ENCODE peak calls at places on chromosomes 3 and 15, in ten cellular contexts. One of them, this sample, is unnamed. For H3K27me3, the result is how much of the 10 kb centered on the place peaks cover.

GRCh38 chr3:31550452-31551251 is 17.9 kb downstream of the STT3B start:
- DNase-seq in stomach: no peak
- DNase-seq in esophagus muscularis mucosa: no peak
- DNase-seq in pancreas: no peak
- DNase-seq in psoas muscle: no peak
- DNase-seq in GM23248: peak
- DNase-seq in ascending aorta: no peak
- DNase-seq in heart left ventricle: no peak
- DNase-seq in HCT116: no peak
- DNase-seq in neural progenitor cell: peak
- DNase-seq in this sample: no peak

GRCh38 chr3:103218146-103218545 is 783.3 kb downstream of the ZPLD1 start:
- DNase-seq in stomach: no peak
- DNase-seq in esophagus muscularis mucosa: no peak
- DNase-seq in pancreas: no peak
- DNase-seq in psoas muscle: no peak
- DNase-seq in GM23248: no peak
- DNase-seq in ascending aorta: no peak
- DNase-seq in heart left ventricle: no peak
- DNase-seq in HCT116: no peak
- DNase-seq in neural progenitor cell: no peak
- DNase-seq in this sample: no peak

GRCh38 chr15:27481768-27482167 is 510.8 kb downstream of the GABRG3 start:
- DNase-seq in stomach: no peak
- DNase-seq in esophagus muscularis mucosa: no peak
- DNase-seq in pancreas: no peak
- DNase-seq in psoas muscle: no peak
- DNase-seq in GM23248: no peak
- DNase-seq in ascending aorta: no peak
- DNase-seq in heart left ventricle: no peak
- DNase-seq in HCT116: no peak
- DNase-seq in neural progenitor cell: peak
- DNase-seq in this sample: no peak

GRCh38 chr3:123285066-123285465 is 83.3 kb downstream of the SEC22A start:
- DNase-seq in stomach: no peak
- DNase-seq in esophagus muscularis mucosa: peak
- DNase-seq in pancreas: no peak
- DNase-seq in psoas muscle: no peak
- DNase-seq in GM23248: peak
- DNase-seq in ascending aorta: no peak
- DNase-seq in heart left ventricle: no peak
- DNase-seq in HCT116: no peak
- DNase-seq in neural progenitor cell: no peak
- DNase-seq in this sample: no peak

GRCh38 chr15:25501828-25502446 is 63.1 kb upstream of the UBE3A start:
- DNase-seq in stomach: no peak
- DNase-seq in esophagus muscularis mucosa: no peak
- DNase-seq in pancreas: no peak
- DNase-seq in psoas muscle: no peak
- DNase-seq in GM23248: peak
- DNase-seq in ascending aorta: no peak
- DNase-seq in heart left ventricle: no peak
- DNase-seq in HCT116: peak
- DNase-seq in neural progenitor cell: peak
- DNase-seq in this sample: no peak

GRCh38 chr15:80591471-80591870 is 103.6 kb upstream of the ABHD17C start:
- DNase-seq in stomach: no peak
- DNase-seq in esophagus muscularis mucosa: no peak
- DNase-seq in pancreas: no peak
- DNase-seq in psoas muscle: no peak
- DNase-seq in GM23248: no peak
- DNase-seq in ascending aorta: no peak
- DNase-seq in heart left ventricle: no peak
- DNase-seq in HCT116: no peak
- DNase-seq in neural progenitor cell: no peak
- DNase-seq in this sample: no peak

GRCh38 chr3:194906229-194906629 is 220.5 kb downstream of the FAM43A start:
- DNase-seq in stomach: no peak
- DNase-seq in esophagus muscularis mucosa: peak
- DNase-seq in pancreas: no peak
- DNase-seq in psoas muscle: no peak
- DNase-seq in GM23248: peak
- DNase-seq in ascending aorta: no peak
- DNase-seq in heart left ventricle: no peak
- DNase-seq in HCT116: no peak
- DNase-seq in neural progenitor cell: no peak
- DNase-seq in this sample: no peak

GRCh38 chr3:114800272-114800671 is 346.8 kb downstream of the ZBTB20 start:
- DNase-seq in stomach: no peak
- DNase-seq in esophagus muscularis mucosa: no peak
- DNase-seq in pancreas: no peak
- DNase-seq in psoas muscle: no peak
- DNase-seq in GM23248: peak
- DNase-seq in ascending aorta: no peak
- DNase-seq in heart left ventricle: no peak
- DNase-seq in HCT116: no peak
- DNase-seq in neural progenitor cell: no peak
- DNase-seq in this sample: no peak

GRCh38 chr3:114079761-114080160 is 23.2 kb downstream of the QTRT2 start:
- DNase-seq in stomach: no peak
- DNase-seq in esophagus muscularis mucosa: no peak
- DNase-seq in pancreas: no peak
- DNase-seq in psoas muscle: no peak
- DNase-seq in GM23248: no peak
- DNase-seq in ascending aorta: no peak
- DNase-seq in heart left ventricle: no peak
- DNase-seq in HCT116: no peak
- DNase-seq in neural progenitor cell: no peak
- DNase-seq in this sample: no peak

GRCh38 chr15:61794276-61794675 is 266.0 kb downstream of the VPS13C start:
- DNase-seq in stomach: no peak
- DNase-seq in esophagus muscularis mucosa: no peak
- DNase-seq in pancreas: no peak
- DNase-seq in psoas muscle: no peak
- DNase-seq in GM23248: peak
- DNase-seq in ascending aorta: no peak
- DNase-seq in heart left ventricle: no peak
- DNase-seq in HCT116: no peak
- DNase-seq in neural progenitor cell: no peak
- DNase-seq in this sample: no peak

GRCh38 chr15:61796056-61796455 is 264.2 kb downstream of the VPS13C start:
- DNase-seq in stomach: no peak
- DNase-seq in esophagus muscularis mucosa: no peak
- DNase-seq in pancreas: no peak
- DNase-seq in psoas muscle: no peak
- DNase-seq in GM23248: peak
- DNase-seq in ascending aorta: no peak
- DNase-seq in heart left ventricle: no peak
- DNase-seq in HCT116: no peak
- DNase-seq in neural progenitor cell: no peak
- DNase-seq in this sample: no peak

GRCh38 chr15:61794881-61795280 is 265.4 kb downstream of the VPS13C start:
- DNase-seq in stomach: no peak
- DNase-seq in esophagus muscularis mucosa: no peak
- DNase-seq in pancreas: no peak
- DNase-seq in psoas muscle: no peak
- DNase-seq in GM23248: peak
- DNase-seq in ascending aorta: no peak
- DNase-seq in heart left ventricle: no peak
- DNase-seq in HCT116: no peak
- DNase-seq in neural progenitor cell: no peak
- DNase-seq in this sample: no peak

GRCh38 chr15:61798631-61799030 is 261.6 kb downstream of the VPS13C start:
- DNase-seq in stomach: no peak
- DNase-seq in esophagus muscularis mucosa: peak
- DNase-seq in pancreas: no peak
- DNase-seq in psoas muscle: no peak
- DNase-seq in GM23248: no peak
- DNase-seq in ascending aorta: no peak
- DNase-seq in heart left ventricle: no peak
- DNase-seq in HCT116: no peak
- DNase-seq in neural progenitor cell: no peak
- DNase-seq in this sample: no peak
- H3K27me3 ChIP-seq in stomach: under half
- H3K27me3 ChIP-seq in esophagus muscularis mucosa: under half
- H3K27me3 ChIP-seq in pancreas: under half
- H3K27me3 ChIP-seq in psoas muscle: under half
- H3K27me3 ChIP-seq in GM23248: under half
- H3K27me3 ChIP-seq in ascending aorta: under half
- H3K27me3 ChIP-seq in heart left ventricle: under half
- H3K27me3 ChIP-seq in HCT116: under half
- H3K27me3 ChIP-seq in neural progenitor cell: under half
- H3K27me3 ChIP-seq in this sample: under half

GRCh38 chr3:147397155-147397888 is 9.0 kb downstream of the ZIC4 start:
- DNase-seq in stomach: no peak
- DNase-seq in esophagus muscularis mucosa: no peak
- DNase-seq in pancreas: no peak
- DNase-seq in psoas muscle: no peak
- DNase-seq in GM23248: no peak
- DNase-seq in ascending aorta: no peak
- DNase-seq in heart left ventricle: no peak
- DNase-seq in HCT116: no peak
- DNase-seq in neural progenitor cell: peak
- DNase-seq in this sample: no peak

GRCh38 chr3:147395975-147396708 is 10.2 kb downstream of the ZIC4 start:
- DNase-seq in stomach: no peak
- DNase-seq in esophagus muscularis mucosa: no peak
- DNase-seq in pancreas: no peak
- DNase-seq in psoas muscle: no peak
- DNase-seq in GM23248: no peak
- DNase-seq in ascending aorta: no peak
- DNase-seq in heart left ventricle: no peak
- DNase-seq in HCT116: no peak
- DNase-seq in neural progenitor cell: peak
- DNase-seq in this sample: no peak

GRCh38 chr3:147397911-147398809 is 8.2 kb downstream of the ZIC4 start:
- DNase-seq in stomach: no peak
- DNase-seq in esophagus muscularis mucosa: no peak
- DNase-seq in pancreas: no peak
- DNase-seq in psoas muscle: no peak
- DNase-seq in GM23248: no peak
- DNase-seq in ascending aorta: no peak
- DNase-seq in heart left ventricle: no peak
- DNase-seq in HCT116: no peak
- DNase-seq in neural progenitor cell: peak
- DNase-seq in this sample: no peak

GRCh38 chr3:147398841-147399534 is 7.4 kb downstream of the ZIC4 start:
- DNase-seq in stomach: no peak
- DNase-seq in esophagus muscularis mucosa: no peak
- DNase-seq in pancreas: no peak
- DNase-seq in psoas muscle: no peak
- DNase-seq in GM23248: no peak
- DNase-seq in ascending aorta: no peak
- DNase-seq in heart left ventricle: no peak
- DNase-seq in HCT116: peak
- DNase-seq in neural progenitor cell: no peak
- DNase-seq in this sample: no peak

GRCh38 chr3:147396709-147397046 is 9.7 kb downstream of the ZIC4 start:
- DNase-seq in stomach: no peak
- DNase-seq in esophagus muscularis mucosa: no peak
- DNase-seq in pancreas: no peak
- DNase-seq in psoas muscle: no peak
- DNase-seq in GM23248: no peak
- DNase-seq in ascending aorta: no peak
- DNase-seq in heart left ventricle: no peak
- DNase-seq in HCT116: no peak
- DNase-seq in neural progenitor cell: no peak
- DNase-seq in this sample: no peak
- H3K27me3 ChIP-seq in stomach: half or more
- H3K27me3 ChIP-seq in esophagus muscularis mucosa: half or more
- H3K27me3 ChIP-seq in pancreas: half or more
- H3K27me3 ChIP-seq in psoas muscle: under half
- H3K27me3 ChIP-seq in GM23248: under half
- H3K27me3 ChIP-seq in ascending aorta: under half
- H3K27me3 ChIP-seq in heart left ventricle: half or more
- H3K27me3 ChIP-seq in HCT116: under half
- H3K27me3 ChIP-seq in neural progenitor cell: half or more
- H3K27me3 ChIP-seq in this sample: under half

DNA sequence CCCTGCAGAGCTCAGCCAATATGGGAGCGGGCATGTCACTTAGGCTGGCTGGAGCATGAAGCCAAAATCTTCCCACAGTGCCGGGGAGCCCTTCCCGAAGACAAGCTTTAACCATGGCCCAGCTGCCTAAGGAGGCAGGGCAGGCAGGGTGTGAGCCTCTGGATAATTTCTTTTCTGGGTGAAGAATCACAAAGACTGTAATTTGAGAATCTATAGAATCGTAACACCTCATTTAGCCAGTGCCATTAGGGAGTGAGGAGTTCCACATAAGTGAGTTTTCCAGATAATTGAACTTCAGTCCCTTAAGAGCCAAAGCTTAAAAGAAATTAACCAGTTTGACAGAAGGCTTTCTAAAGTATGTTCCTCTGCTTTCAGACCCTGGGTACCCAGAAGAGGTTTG is 40.3 kb upstream of the TLE3 start:
- DNase-seq in stomach: no peak
- DNase-seq in esophagus muscularis mucosa: no peak
- DNase-seq in pancreas: no peak
- DNase-seq in psoas muscle: no peak
- DNase-seq in GM23248: no peak
- DNase-seq in ascending aorta: no peak
- DNase-seq in heart left ventricle: no peak
- DNase-seq in HCT116: no peak
- DNase-seq in neural progenitor cell: no peak
- DNase-seq in this sample: no peak
- H3K27me3 ChIP-seq in stomach: under half
- H3K27me3 ChIP-seq in esophagus muscularis mucosa: under half
- H3K27me3 ChIP-seq in pancreas: under half
- H3K27me3 ChIP-seq in psoas muscle: under half
- H3K27me3 ChIP-seq in GM23248: under half
- H3K27me3 ChIP-seq in ascending aorta: under half
- H3K27me3 ChIP-seq in heart left ventricle: under half
- H3K27me3 ChIP-seq in HCT116: under half
- H3K27me3 ChIP-seq in neural progenitor cell: under half
- H3K27me3 ChIP-seq in this sample: under half

DNA sequence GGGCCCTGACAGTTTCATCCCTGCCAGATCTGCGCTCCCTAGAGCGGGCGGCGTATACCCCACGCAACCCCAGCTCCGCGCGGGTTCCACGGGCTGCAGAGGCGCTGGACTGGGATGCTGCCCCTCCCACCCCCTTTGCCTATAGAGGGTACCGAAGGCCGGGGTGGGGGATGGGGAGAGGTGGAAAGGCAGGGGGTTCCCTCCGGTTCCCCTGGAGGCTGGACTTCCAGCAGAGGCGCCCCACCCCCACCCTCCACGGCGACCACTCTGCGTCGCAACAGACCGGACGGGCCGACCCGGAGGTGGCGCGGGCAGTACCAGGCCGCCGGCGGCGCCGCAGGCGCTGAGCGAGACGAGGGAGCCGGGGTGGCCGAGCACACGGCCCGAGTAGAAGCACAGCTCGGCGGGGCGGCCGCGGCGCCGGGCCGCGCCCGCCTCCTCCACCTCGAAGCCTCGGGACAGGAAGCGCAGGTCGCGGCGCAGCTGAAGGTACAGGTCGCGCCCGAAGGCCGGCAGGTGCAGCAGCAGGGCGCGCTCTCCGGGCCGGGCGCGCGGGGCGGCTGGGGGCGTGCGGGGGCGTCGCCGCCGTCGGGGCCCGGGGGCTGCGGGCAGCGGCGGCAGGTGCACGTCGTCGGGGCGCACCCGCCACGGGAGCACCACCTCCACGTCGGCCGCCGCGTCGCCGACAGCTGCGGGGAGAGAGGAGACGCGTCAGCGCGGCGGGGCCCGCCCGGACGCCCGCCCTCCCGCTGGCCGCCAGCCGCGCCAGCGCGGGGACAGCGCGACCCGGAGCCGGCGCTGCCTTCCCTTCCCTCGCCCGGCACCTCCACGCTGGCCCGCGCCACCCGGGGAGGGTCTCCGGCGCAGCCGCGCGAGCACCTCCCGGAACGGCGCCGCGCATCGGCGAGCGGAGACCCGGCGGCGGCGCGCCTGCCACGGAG is 784 bp downstream of the ADAMTS17 start:
- DNase-seq in stomach: no peak
- DNase-seq in esophagus muscularis mucosa: no peak
- DNase-seq in pancreas: peak
- DNase-seq in psoas muscle: peak
- DNase-seq in GM23248: peak
- DNase-seq in ascending aorta: no peak
- DNase-seq in heart left ventricle: no peak
- DNase-seq in HCT116: no peak
- DNase-seq in neural progenitor cell: peak
- DNase-seq in this sample: no peak
- H3K27me3 ChIP-seq in stomach: under half
- H3K27me3 ChIP-seq in esophagus muscularis mucosa: under half
- H3K27me3 ChIP-seq in pancreas: under half
- H3K27me3 ChIP-seq in psoas muscle: under half
- H3K27me3 ChIP-seq in GM23248: under half
- H3K27me3 ChIP-seq in ascending aorta: under half
- H3K27me3 ChIP-seq in heart left ventricle: under half
- H3K27me3 ChIP-seq in HCT116: under half
- H3K27me3 ChIP-seq in neural progenitor cell: half or more
- H3K27me3 ChIP-seq in this sample: under half

This sample was measured in right lobe of liver.